ENCODE peak calls at places on chromosomes 16 and 17, in five cellular contexts. One of them, this sample, is unnamed. For H3K9me2, the result is how much of the 10 kb centered on the place peaks cover.

GRCh38 chr17:62700964-62701705 is 73.7 kb downstream of the MRC2 start:
- DNase-seq in PC-3: no peak
- DNase-seq in SK-N-SH: no peak
- DNase-seq in GM23338: no peak
- DNase-seq in MM.1S: peak
- DNase-seq in this sample: peak

GRCh38 chr17:19447085-19447583 is 36.1 kb downstream of the RNF112 start:
- DNase-seq in GM23338: peak
- DNase-seq in MM.1S: peak
- DNase-seq in PC-3: peak
- DNase-seq in SK-N-SH: peak
- DNase-seq in this sample: peak

GRCh38 chr16:68893710-68894705 is 50.7 kb downstream of the TANGO6 start:
- DNase-seq in SK-N-SH: no peak
- DNase-seq in MM.1S: no peak
- DNase-seq in PC-3: peak
- DNase-seq in GM23338: peak
- DNase-seq in this sample: no peak

GRCh38 chr17:48240562-48241130 is 133.1 kb downstream of the SNX11 start:
- DNase-seq in MM.1S: no peak
- DNase-seq in PC-3: peak
- DNase-seq in SK-N-SH: no peak
- DNase-seq in GM23338: no peak
- DNase-seq in this sample: no peak

GRCh38 chr17:20852541-20853370 is 190.1 kb downstream of the USP22 start:
- DNase-seq in SK-N-SH: peak
- DNase-seq in PC-3: peak
- DNase-seq in MM.1S: peak
- DNase-seq in GM23338: peak
- DNase-seq in this sample: no peak

GRCh38 chr17:66841328-66841727 is 6.4 kb downstream of the CACNG5 start:
- DNase-seq in GM23338: peak
- DNase-seq in SK-N-SH: no peak
- DNase-seq in PC-3: peak
- DNase-seq in MM.1S: no peak
- DNase-seq in this sample: no peak

GRCh38 chr16:77551352-77551751 is 116.5 kb upstream of the ADAMTS18 start:
- DNase-seq in SK-N-SH: no peak
- DNase-seq in GM23338: no peak
- DNase-seq in MM.1S: no peak
- DNase-seq in PC-3: no peak
- DNase-seq in this sample: peak

GRCh38 chr17:58318065-58318481 is 10.5 kb downstream of the TSPOAP1 start:
- DNase-seq in PC-3: no peak
- DNase-seq in MM.1S: no peak
- DNase-seq in GM23338: no peak
- DNase-seq in SK-N-SH: no peak
- DNase-seq in this sample: no peak

GRCh38 chr17:36545093-36545464 is 360 bp downstream of the GGNBP2 start:
- DNase-seq in SK-N-SH: no peak
- DNase-seq in GM23338: no peak
- DNase-seq in MM.1S: no peak
- DNase-seq in PC-3: no peak
- DNase-seq in this sample: no peak

GRCh38 chr17:78147315-78147998 is 1.3 kb downstream of the C17orf99 start:
- DNase-seq in MM.1S: peak
- DNase-seq in PC-3: no peak
- DNase-seq in GM23338: no peak
- DNase-seq in SK-N-SH: no peak
- DNase-seq in this sample: peak

GRCh38 chr16:17467923-17468540 is 2.7 kb downstream of the XYLT1 start:
- DNase-seq in MM.1S: peak
- DNase-seq in GM23338: peak
- DNase-seq in PC-3: no peak
- DNase-seq in SK-N-SH: peak
- DNase-seq in this sample: peak

GRCh38 chr16:66888647-66889615 is 8.6 kb downstream of the PDP2 start:
- DNase-seq in MM.1S: no peak
- DNase-seq in SK-N-SH: no peak
- DNase-seq in PC-3: no peak
- DNase-seq in GM23338: no peak
- DNase-seq in this sample: no peak

GRCh38 chr16:81403601-81404391 is 40.8 kb upstream of the CMIP start:
- DNase-seq in MM.1S: peak
- DNase-seq in GM23338: peak
- DNase-seq in PC-3: peak
- DNase-seq in SK-N-SH: peak
- DNase-seq in this sample: peak

GRCh38 chr17:77245162-77245926 is 104.6 kb downstream of the SEC14L1 start:
- DNase-seq in GM23338: no peak
- DNase-seq in PC-3: no peak
- DNase-seq in MM.1S: peak
- DNase-seq in SK-N-SH: no peak
- DNase-seq in this sample: no peak

GRCh38 chr16:78925071-78925714 is 675.3 kb downstream of the MAF start:
- DNase-seq in GM23338: peak
- DNase-seq in SK-N-SH: peak
- DNase-seq in MM.1S: peak
- DNase-seq in PC-3: no peak
- DNase-seq in this sample: peak

GRCh38 chr17:80979547-80980378 is 11.9 kb upstream of the CHMP6 start:
- DNase-seq in PC-3: no peak
- DNase-seq in MM.1S: no peak
- DNase-seq in GM23338: no peak
- DNase-seq in SK-N-SH: no peak
- DNase-seq in this sample: no peak

GRCh38 chr17:17514361-17514992 is 18.3 kb upstream of the RASD1 start:
- DNase-seq in SK-N-SH: peak
- DNase-seq in MM.1S: no peak
- DNase-seq in PC-3: no peak
- DNase-seq in GM23338: peak
- DNase-seq in this sample: no peak

GRCh38 chr16:20676867-20677266 is 20.6 kb downstream of the ACSM1 start:
- DNase-seq in SK-N-SH: no peak
- DNase-seq in GM23338: no peak
- DNase-seq in PC-3: no peak
- DNase-seq in MM.1S: no peak
- DNase-seq in this sample: peak

GRCh38 chr17:18851206-18851605 is 6.7 kb upstream of the PRPSAP2 start:
- DNase-seq in MM.1S: no peak
- DNase-seq in GM23338: no peak
- DNase-seq in SK-N-SH: no peak
- DNase-seq in PC-3: peak
- DNase-seq in this sample: peak

GRCh38 chr17:62592305-62593099 is 35.0 kb upstream of the MRC2 start:
- DNase-seq in PC-3: peak
- DNase-seq in GM23338: no peak
- DNase-seq in MM.1S: no peak
- DNase-seq in SK-N-SH: no peak
- DNase-seq in this sample: no peak

GRCh38 chr17:30236807-30237206 is 1.3 kb upstream of the SLC6A4 start:
- DNase-seq in SK-N-SH: peak
- DNase-seq in PC-3: peak
- DNase-seq in MM.1S: no peak
- DNase-seq in GM23338: peak
- DNase-seq in this sample: no peak

GRCh38 chr17:8628172-8628571 is 2.4 kb downstream of the MYH10 start:
- DNase-seq in MM.1S: no peak
- DNase-seq in SK-N-SH: no peak
- DNase-seq in PC-3: no peak
- DNase-seq in GM23338: no peak
- DNase-seq in this sample: no peak

GRCh38 chr16:50821586-50821985 is 79.7 kb downstream of the CYLD start:
- DNase-seq in MM.1S: no peak
- DNase-seq in SK-N-SH: no peak
- DNase-seq in PC-3: peak
- DNase-seq in GM23338: peak
- DNase-seq in this sample: no peak

GRCh38 chr17:61442878-61443474 is 9.2 kb upstream of the TBX4 start:
- DNase-seq in GM23338: no peak
- DNase-seq in PC-3: no peak
- DNase-seq in SK-N-SH: peak
- DNase-seq in MM.1S: no peak
- DNase-seq in this sample: no peak

DNA sequence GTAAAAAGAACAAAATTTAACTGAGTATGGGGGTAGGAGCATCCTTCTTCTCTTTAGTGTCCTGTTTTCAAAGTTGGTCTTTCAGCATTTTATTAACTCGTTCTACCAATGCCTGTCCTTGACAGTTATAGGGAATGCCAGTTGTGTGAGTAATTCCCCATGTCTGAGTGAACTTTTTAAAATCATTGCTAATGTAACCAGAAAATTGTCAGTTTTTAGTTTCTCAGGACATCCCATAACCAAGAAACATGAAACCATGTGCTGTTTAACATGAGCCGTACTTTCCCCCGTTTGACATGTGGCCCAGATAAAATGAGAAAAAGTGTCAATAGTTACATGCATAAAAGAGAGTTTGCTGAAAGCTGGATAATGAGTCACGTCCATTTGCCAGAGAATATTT is 71.4 kb upstream of the ARL4D start:
- DNase-seq in MM.1S: no peak
- DNase-seq in GM23338: no peak
- DNase-seq in SK-N-SH: no peak
- DNase-seq in PC-3: peak
- DNase-seq in this sample: no peak
- H3K9me2 ChIP-seq in MM.1S: under half
- H3K9me2 ChIP-seq in GM23338: under half
- H3K9me2 ChIP-seq in SK-N-SH: under half
- H3K9me2 ChIP-seq in PC-3: under half
- H3K9me2 ChIP-seq in this sample: under half

DNA sequence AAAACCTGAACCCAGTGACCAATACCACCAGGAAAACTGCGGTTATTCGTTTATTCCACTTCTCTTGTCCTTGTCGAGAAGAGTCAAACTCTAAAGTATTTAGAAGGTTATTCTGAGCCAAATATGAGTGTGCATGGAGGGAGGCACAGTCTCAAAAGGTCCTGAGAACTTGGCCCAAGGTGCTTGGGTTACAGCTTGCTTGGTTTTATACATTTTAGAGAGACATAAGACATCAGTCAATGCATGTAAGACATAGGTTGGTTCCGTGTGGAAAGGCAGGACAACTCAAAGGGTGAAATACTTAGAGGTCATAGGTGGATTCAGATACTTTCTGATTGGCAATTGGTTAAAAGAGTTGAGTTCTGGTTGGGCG is 681 bp upstream of the TRAP1 start:
- DNase-seq in SK-N-SH: no peak
- DNase-seq in PC-3: no peak
- DNase-seq in GM23338: no peak
- DNase-seq in MM.1S: no peak
- DNase-seq in this sample: peak
- H3K9me2 ChIP-seq in SK-N-SH: under half
- H3K9me2 ChIP-seq in PC-3: under half
- H3K9me2 ChIP-seq in GM23338: under half
- H3K9me2 ChIP-seq in MM.1S: under half
- H3K9me2 ChIP-seq in this sample: under half

GRCh38 chr17:39822051-39822450 is 42.1 kb downstream of the IKZF3 start:
- DNase-seq in SK-N-SH: no peak
- DNase-seq in PC-3: no peak
- DNase-seq in MM.1S: no peak
- DNase-seq in GM23338: no peak
- DNase-seq in this sample: peak

GRCh38 chr17:39820987-39821386 is 43.1 kb downstream of the IKZF3 start:
- DNase-seq in MM.1S: no peak
- DNase-seq in GM23338: no peak
- DNase-seq in SK-N-SH: no peak
- DNase-seq in PC-3: no peak
- DNase-seq in this sample: no peak

GRCh38 chr17:39816272-39816671 is 47.8 kb downstream of the IKZF3 start:
- DNase-seq in GM23338: no peak
- DNase-seq in SK-N-SH: no peak
- DNase-seq in PC-3: no peak
- DNase-seq in MM.1S: no peak
- DNase-seq in this sample: no peak

GRCh38 chr17:39820541-39820940 is 43.6 kb downstream of the IKZF3 start:
- DNase-seq in MM.1S: peak
- DNase-seq in SK-N-SH: no peak
- DNase-seq in GM23338: no peak
- DNase-seq in PC-3: no peak
- DNase-seq in this sample: no peak

DNA sequence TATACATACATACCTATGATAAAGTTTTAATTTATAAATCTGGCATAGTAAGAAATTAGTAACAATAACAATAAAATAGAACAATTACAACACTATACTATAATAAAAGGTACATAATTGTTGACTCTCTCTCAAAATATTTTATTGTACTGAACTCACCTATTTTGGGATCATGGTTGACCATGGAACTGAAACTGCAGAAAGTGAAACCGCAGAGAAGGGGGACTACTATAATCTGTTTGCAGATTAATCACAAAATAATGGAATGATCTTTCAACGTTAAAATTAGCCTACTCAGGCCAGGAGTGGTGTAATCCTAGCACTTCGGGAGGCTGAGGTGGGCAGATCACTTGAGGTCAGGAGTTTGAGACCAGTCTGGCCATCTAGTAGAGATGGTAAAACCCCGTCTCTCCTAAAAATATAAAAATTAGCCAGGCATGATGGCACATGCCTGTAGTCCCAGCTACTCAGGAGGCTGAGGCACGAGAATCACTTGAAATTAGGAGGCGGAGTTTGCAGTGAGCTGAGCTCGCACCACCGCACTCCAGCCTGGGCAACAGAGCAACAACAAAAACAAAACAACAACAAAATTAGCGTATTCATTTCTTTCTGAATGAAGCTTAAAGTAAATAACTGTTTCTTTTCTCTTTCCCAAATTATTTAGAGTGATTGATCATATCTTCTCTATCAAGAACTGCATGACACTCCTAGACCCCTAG is 45.7 kb downstream of the IKZF3 start:
- DNase-seq in SK-N-SH: no peak
- DNase-seq in PC-3: no peak
- DNase-seq in GM23338: no peak
- DNase-seq in MM.1S: peak
- DNase-seq in this sample: no peak
- H3K9me2 ChIP-seq in SK-N-SH: under half
- H3K9me2 ChIP-seq in PC-3: under half
- H3K9me2 ChIP-seq in GM23338: under half
- H3K9me2 ChIP-seq in MM.1S: under half
- H3K9me2 ChIP-seq in this sample: under half

DNA sequence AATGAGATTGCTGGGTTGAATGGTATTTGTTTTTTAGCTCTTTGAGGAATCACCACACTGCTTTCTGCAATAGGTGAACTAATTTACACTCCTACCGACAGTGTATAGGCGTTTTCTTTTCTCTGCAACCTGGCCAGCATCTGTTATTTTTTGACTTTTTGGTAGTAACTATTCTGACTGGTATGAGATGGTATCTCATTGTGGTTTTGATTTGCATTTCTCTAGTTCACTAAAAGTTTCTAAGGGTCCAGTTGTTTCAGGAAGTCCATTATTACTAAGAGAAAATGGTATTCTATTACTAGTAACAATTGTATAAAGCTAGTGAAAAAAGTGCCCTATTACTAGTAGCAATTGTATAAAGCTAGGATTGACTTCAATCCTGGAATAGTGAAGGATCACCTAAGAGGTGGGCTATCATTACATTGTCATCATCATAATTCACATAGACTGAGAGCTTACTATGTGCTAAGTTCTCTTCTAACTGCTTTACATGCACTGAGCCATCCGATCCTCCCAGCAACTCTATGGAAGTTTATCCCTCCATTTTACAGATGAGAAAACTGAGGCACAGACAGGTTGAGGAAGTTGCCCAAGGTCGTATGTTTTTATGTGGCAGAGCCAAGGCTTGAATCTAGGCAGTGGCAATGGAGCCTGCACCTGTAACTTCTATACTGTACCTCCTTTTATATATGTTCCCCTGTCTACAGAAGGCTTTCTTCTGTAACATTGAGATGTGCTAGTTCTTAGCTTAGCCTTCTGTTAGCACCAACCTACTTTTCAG is 13.4 kb upstream of the SMIM36 start:
- DNase-seq in SK-N-SH: no peak
- DNase-seq in MM.1S: no peak
- DNase-seq in GM23338: no peak
- DNase-seq in PC-3: no peak
- DNase-seq in this sample: peak
- H3K9me2 ChIP-seq in SK-N-SH: under half
- H3K9me2 ChIP-seq in MM.1S: under half
- H3K9me2 ChIP-seq in GM23338: under half
- H3K9me2 ChIP-seq in PC-3: under half
- H3K9me2 ChIP-seq in this sample: under half